ENCODE peak calls at places on chromosome 20, in nine cellular contexts. One of them, this sample, is unnamed.

GRCh38 chr20:45347936-45348809 is at the start of gene SDC4:
- DNase-seq in NCI-H2081 treated with DMSO at 0.1 percent for 48 hours: no peak
- DNase-seq in progenitor cell of endocrine pancreas: peak; percentile 49
- DNase-seq in anterior cingulate cortex: peak; percentile 66
- DNase-seq in CD4-positive, CD25-positive, alpha-beta regulatory T cell: peak; percentile 55
- DNase-seq in T-helper 1 cell: peak; percentile 50
- DNase-seq in cardiac muscle cell: peak; percentile 77
- DNase-seq in NB4: peak; percentile 76
- DNase-seq in SW480: peak; percentile 77
- DNase-seq in this sample: peak; percentile 79

GRCh38 chr20:37403107-37404033 is 57.4 kb downstream of the SRC start:
- DNase-seq in NCI-H2081 treated with DMSO at 0.1 percent for 48 hours: no peak
- DNase-seq in CD4-positive, CD25-positive, alpha-beta regulatory T cell: no peak
- DNase-seq in NB4: no peak
- DNase-seq in SW480: no peak
- DNase-seq in cardiac muscle cell: no peak
- DNase-seq in T-helper 1 cell: no peak
- DNase-seq in progenitor cell of endocrine pancreas: no peak
- DNase-seq in anterior cingulate cortex: no peak
- DNase-seq in this sample: no peak

GRCh38 chr20:31691646-31692275 is 30.9 kb downstream of the BCL2L1 start:
- DNase-seq in anterior cingulate cortex: no peak
- DNase-seq in SW480: no peak
- DNase-seq in CD4-positive, CD25-positive, alpha-beta regulatory T cell: no peak
- DNase-seq in T-helper 1 cell: no peak
- DNase-seq in NCI-H2081 treated with DMSO at 0.1 percent for 48 hours: no peak
- DNase-seq in NB4: no peak
- DNase-seq in cardiac muscle cell: no peak
- DNase-seq in progenitor cell of endocrine pancreas: no peak
- DNase-seq in this sample: no peak

GRCh38 chr20:10972219-10972860 is 298.5 kb upstream of the JAG1 start:
- DNase-seq in CD4-positive, CD25-positive, alpha-beta regulatory T cell: no peak
- DNase-seq in SW480: no peak
- DNase-seq in T-helper 1 cell: no peak
- DNase-seq in NCI-H2081 treated with DMSO at 0.1 percent for 48 hours: no peak
- DNase-seq in anterior cingulate cortex: no peak
- DNase-seq in progenitor cell of endocrine pancreas: no peak
- DNase-seq in cardiac muscle cell: no peak
- DNase-seq in NB4: no peak
- DNase-seq in this sample: no peak

GRCh38 chr20:8534368-8534767 is 402.3 kb downstream of the PLCB1 start:
- DNase-seq in CD4-positive, CD25-positive, alpha-beta regulatory T cell: no peak
- DNase-seq in NCI-H2081 treated with DMSO at 0.1 percent for 48 hours: no peak
- DNase-seq in T-helper 1 cell: no peak
- DNase-seq in SW480: no peak
- DNase-seq in progenitor cell of endocrine pancreas: no peak
- DNase-seq in cardiac muscle cell: no peak
- DNase-seq in anterior cingulate cortex: no peak
- DNase-seq in NB4: no peak
- DNase-seq in this sample: no peak

GRCh38 chr20:9301129-9302072 is 213.0 kb upstream of the LAMP5 start:
- DNase-seq in cardiac muscle cell: no peak
- DNase-seq in SW480: no peak
- DNase-seq in CD4-positive, CD25-positive, alpha-beta regulatory T cell: no peak
- DNase-seq in NCI-H2081 treated with DMSO at 0.1 percent for 48 hours: peak; percentile 37
- DNase-seq in anterior cingulate cortex: peak; percentile 1
- DNase-seq in progenitor cell of endocrine pancreas: no peak
- DNase-seq in NB4: no peak
- DNase-seq in T-helper 1 cell: no peak
- DNase-seq in this sample: no peak

GRCh38 chr20:21272279-21272678 is 30.9 kb upstream of the XRN2 start:
- DNase-seq in SW480: no peak
- DNase-seq in CD4-positive, CD25-positive, alpha-beta regulatory T cell: no peak
- DNase-seq in anterior cingulate cortex: no peak
- DNase-seq in cardiac muscle cell: no peak
- DNase-seq in T-helper 1 cell: no peak
- DNase-seq in NB4: no peak
- DNase-seq in NCI-H2081 treated with DMSO at 0.1 percent for 48 hours: no peak
- DNase-seq in progenitor cell of endocrine pancreas: no peak
- DNase-seq in this sample: no peak

GRCh38 chr20:48040051-48040450 is 254.8 kb upstream of the SULF2 start:
- DNase-seq in anterior cingulate cortex: no peak
- DNase-seq in T-helper 1 cell: no peak
- DNase-seq in NB4: no peak
- DNase-seq in CD4-positive, CD25-positive, alpha-beta regulatory T cell: no peak
- DNase-seq in NCI-H2081 treated with DMSO at 0.1 percent for 48 hours: no peak
- DNase-seq in cardiac muscle cell: no peak
- DNase-seq in progenitor cell of endocrine pancreas: no peak
- DNase-seq in SW480: no peak
- DNase-seq in this sample: no peak

GRCh38 chr20:51383891-51384510 is 158.5 kb downstream of the NFATC2 start:
- DNase-seq in SW480: no peak
- DNase-seq in progenitor cell of endocrine pancreas: no peak
- DNase-seq in cardiac muscle cell: no peak
- DNase-seq in NCI-H2081 treated with DMSO at 0.1 percent for 48 hours: no peak
- DNase-seq in anterior cingulate cortex: no peak
- DNase-seq in NB4: no peak
- DNase-seq in CD4-positive, CD25-positive, alpha-beta regulatory T cell: no peak
- DNase-seq in T-helper 1 cell: no peak
- DNase-seq in this sample: no peak

GRCh38 chr20:6094565-6094964 is 28.3 kb downstream of the FERMT1 start:
- DNase-seq in cardiac muscle cell: no peak
- DNase-seq in progenitor cell of endocrine pancreas: no peak
- DNase-seq in anterior cingulate cortex: no peak
- DNase-seq in T-helper 1 cell: no peak
- DNase-seq in NB4: no peak
- DNase-seq in CD4-positive, CD25-positive, alpha-beta regulatory T cell: no peak
- DNase-seq in SW480: no peak
- DNase-seq in NCI-H2081 treated with DMSO at 0.1 percent for 48 hours: no peak
- DNase-seq in this sample: no peak

This sample was measured in Right ventricle myocardium superior.